ENCODE peak calls at places on chromosome 18, in ten cellular contexts. M is right cardiac atrium, C is body of pancreas, O is lower lobe of right lung, L is pancreas, I is transverse colon, H is esophagus muscularis mucosa, Q is brain microvascular endothelial cell, J is neural progenitor cell, W is A673. Y is an unnamed sample.

GRCh38 chr18:62525611-62526010 is 2.8 kb downstream of the ZCCHC2 start:
- DNase-seq in M (no peak), I (no peak), L (no peak), H (no peak), W (no peak), Q (no peak), J (no peak), C (no peak), O (no peak), Y (no peak)

GRCh38 chr18:13680612-13681011 is 45.7 kb downstream of the FAM210A start:
- DNase-seq in O (no peak), I (no peak), Q (no peak), W (no peak), C (no peak), M (peak; percentile 59), L (no peak), J (peak; percentile 63), H (no peak), Y (peak; percentile 80)

GRCh38 chr18:30491815-30492551 is 550.6 kb downstream of the DSC3 start:
- DNase-seq in J (no peak), H (no peak), O (no peak), M (no peak), L (no peak), Q (no peak), W (no peak), C (no peak), I (no peak), Y (no peak)

GRCh38 chr18:11310476-11311086 is 161.2 kb upstream of the PIEZO2 start:
- DNase-seq in H (no peak), M (peak; percentile 74), W (peak; percentile 48), J (peak; percentile 67), C (peak; percentile 54), O (no peak), L (no peak), Q (no peak), I (peak; percentile 17), Y (peak; percentile 92)

GRCh38 chr18:11994346-11994707 is 13.0 kb downstream of the IMPA2 start:
- DNase-seq in I (peak; percentile 72), O (peak; percentile 61), C (no peak), L (peak; percentile 62), H (no peak), M (no peak), W (no peak), J (no peak), Q (peak; percentile 28), Y (no peak)

GRCh38 chr18:22470141-22470510 is 52.4 kb upstream of the CTAGE1 start:
- DNase-seq in H (no peak), W (no peak), I (no peak), M (no peak), Q (peak; percentile 25), L (no peak), O (no peak), C (no peak), J (no peak), Y (no peak)

GRCh38 chr18:26008096-26008495 is 82.3 kb downstream of the SS18 start:
- DNase-seq in Q (no peak), W (no peak), J (no peak), O (peak; percentile 51), M (no peak), H (no peak), I (no peak), C (no peak), L (no peak), Y (no peak)

GRCh38 chr18:13237073-13237472 is 18.5 kb downstream of the LDLRAD4 start:
- DNase-seq in L (no peak), W (no peak), O (peak; percentile 24), Q (no peak), C (peak; percentile 0), H (no peak), J (no peak), M (no peak), I (no peak), Y (peak; percentile 28)

GRCh38 chr18:1998121-1998520 is 573.2 kb downstream of the METTL4 start:
- DNase-seq in M (no peak), L (no peak), Q (no peak), H (no peak), C (no peak), O (no peak), J (no peak), W (no peak), I (no peak), Y (no peak)

GRCh38 chr18:2002604-2003003 is 568.7 kb downstream of the METTL4 start:
- DNase-seq in H (no peak), O (no peak), L (no peak), J (peak; percentile 45), Q (no peak), I (no peak), W (no peak), M (peak; percentile 51), C (no peak), Y (peak; percentile 63)

GRCh38 chr18:1999387-1999786 is 571.9 kb downstream of the METTL4 start:
- DNase-seq in O (no peak), M (no peak), I (no peak), W (no peak), H (no peak), J (no peak), C (no peak), Q (no peak), L (no peak), Y (no peak)

GRCh38 chr18:2002178-2002577 is 569.1 kb downstream of the METTL4 start:
- DNase-seq in Q (no peak), W (no peak), L (no peak), I (no peak), H (no peak), M (peak; percentile 55), C (no peak), O (no peak), J (peak; percentile 46), Y (peak; percentile 63)
- H3K27ac ChIP-seq in Q (no peak overlapping the region), W (no peak overlapping the region), L (no peak overlapping the region), I (no peak overlapping the region), H (no peak overlapping the region), M (no peak overlapping the region), C (no peak overlapping the region), O (no peak overlapping the region), J (peak overlapping the region; percentile 86), Y (peak overlapping the region; percentile 61)

GRCh38 chr18:46407471-46408166 is 249.4 kb downstream of the LOXHD1 start:
- DNase-seq in M (no peak), Q (peak; percentile 61), C (no peak), H (no peak), W (no peak), O (no peak), J (no peak), L (no peak), I (no peak), Y (no peak)
- H3K27ac ChIP-seq in M (peak overlapping the region; percentile 73), Q (no peak overlapping the region), C (no peak overlapping the region), H (peak overlapping the region; percentile 34), W (no peak overlapping the region), O (no peak overlapping the region), J (no peak overlapping the region), L (no peak overlapping the region), I (no peak overlapping the region), Y (no peak overlapping the region)

DNA sequence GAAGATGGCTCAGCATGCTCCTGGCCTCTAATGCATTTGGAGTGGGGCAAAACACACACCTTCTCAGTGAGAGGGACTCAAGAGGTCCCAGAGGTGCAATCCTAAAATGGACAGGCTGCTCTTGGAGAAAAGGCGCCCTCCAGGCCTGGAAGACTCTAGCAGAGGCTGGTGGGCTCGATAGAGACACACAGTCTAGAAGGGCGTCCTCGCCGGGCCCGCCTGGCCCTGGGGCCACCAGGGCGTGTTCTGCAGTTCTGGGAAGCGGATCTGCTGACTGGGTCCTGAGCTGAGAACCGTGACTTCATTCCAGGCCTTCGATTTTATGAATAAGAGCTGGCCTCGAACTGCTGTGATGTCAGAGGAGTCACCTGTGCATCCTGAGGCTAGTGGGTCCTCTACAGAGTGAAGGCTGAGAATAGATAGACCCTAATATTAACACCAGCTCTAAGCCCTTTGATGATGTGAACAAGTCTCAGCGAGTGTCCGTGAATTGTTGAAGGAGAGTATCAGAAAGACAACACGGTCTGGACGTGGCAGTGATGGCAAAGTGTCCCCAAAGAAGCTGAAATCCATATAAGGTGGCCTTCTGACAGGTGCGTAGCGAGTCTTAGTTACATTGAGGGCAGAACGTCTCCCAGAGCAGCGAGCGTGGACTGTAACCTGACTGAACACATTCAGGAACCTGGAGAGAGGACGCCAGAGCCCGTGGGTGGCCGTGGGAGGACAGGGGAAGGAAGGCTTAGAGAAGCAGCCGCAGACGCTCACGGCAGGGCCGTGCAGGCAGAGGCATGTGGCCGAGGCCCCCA is 136.9 kb downstream of the PTGR3 start:
- DNase-seq in L (no peak), O (no peak), W (no peak), Q (no peak), I (no peak), C (no peak), J (no peak), M (no peak), H (no peak), Y (no peak)
- H3K27ac ChIP-seq in L (no peak overlapping the region), O (peak overlapping the region; percentile 71), W (no peak overlapping the region), Q (no peak overlapping the region), I (no peak overlapping the region), C (no peak overlapping the region), J (no peak overlapping the region), M (no peak overlapping the region), H (peak overlapping the region; percentile 40), Y (no peak overlapping the region)

DNA sequence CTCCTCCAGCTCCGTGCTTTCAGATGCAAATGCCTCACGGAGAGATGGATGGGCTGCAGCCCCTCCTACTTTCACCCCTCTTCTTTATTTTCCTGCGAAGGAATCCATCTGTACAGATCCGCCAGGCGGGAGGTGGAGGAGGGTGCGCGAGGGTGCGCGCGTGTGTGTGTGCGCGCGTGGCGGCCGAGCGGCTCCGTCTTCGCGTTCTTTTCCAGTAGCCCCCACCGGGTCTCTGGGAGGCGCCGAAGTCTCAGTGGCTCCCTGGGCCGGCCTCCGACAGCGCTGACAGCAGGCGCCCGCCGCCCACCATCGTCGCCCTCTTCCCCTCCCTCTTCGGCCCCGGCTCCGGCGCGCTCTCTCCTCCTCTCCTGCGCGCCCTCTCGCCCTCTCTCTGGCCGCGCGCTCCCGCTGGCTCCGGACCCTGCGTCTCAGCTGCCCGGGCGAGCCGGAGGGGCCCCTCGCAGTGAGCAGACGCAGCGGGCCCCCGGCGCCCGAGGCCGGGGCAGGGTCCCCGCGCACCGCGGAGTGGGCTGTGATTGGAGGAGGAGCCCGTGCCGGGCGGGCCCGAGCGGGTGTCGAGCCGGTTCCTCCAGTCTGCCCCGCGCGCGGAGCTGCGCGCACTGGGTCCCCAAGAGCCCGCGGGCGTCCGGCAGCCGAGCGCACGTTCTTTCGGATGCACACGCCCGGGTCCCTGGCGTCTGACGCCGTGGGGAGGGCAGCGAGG is at the start of gene CDH7:
- DNase-seq in C (no peak), O (peak; percentile 35), Q (no peak), L (no peak), H (no peak), M (peak; percentile 41), W (peak; percentile 58), J (peak; percentile 74), I (no peak), Y (peak; percentile 83)
- H3K27ac ChIP-seq in C (no peak within 1 kb of the TSS), O (no peak within 1 kb of the TSS), Q (no peak within 1 kb of the TSS), L (no peak within 1 kb of the TSS), H (no peak within 1 kb of the TSS), M (no peak within 1 kb of the TSS), W (no peak within 1 kb of the TSS), J (no peak within 1 kb of the TSS), I (no peak within 1 kb of the TSS), Y (no peak within 1 kb of the TSS)